ENCODE peak calls at places on chromosomes 13 and 19, in six cellular contexts. F is HTR-8/SVneo; B is activated CD4-positive, alpha-beta memory T cell treated with anti-CD3 and anti-CD28 coated beads, Interleukin-2, amount 10 ng/mL, durations not matched to agents 7 days and 5 days; L is ascending aorta; Q is amygdala; R is anterior cingulate cortex. E is an unnamed sample.

GRCh38 chr13:91232716-91233115 is 114.8 kb upstream of the MIR17HG start:
- DNase-seq in F (no peak), B (no peak), L (no peak), Q (no peak), R (no peak), E (no peak)

GRCh38 chr19:23872282-23872919 is 42.3 kb upstream of the ZNF726 start:
- DNase-seq in F (no peak), B (no peak), L (no peak), Q (no peak), R (no peak), E (no peak)

GRCh38 chr13:32881792-32882175 is 134.4 kb upstream of the KL start:
- DNase-seq in F (no peak), B (no peak), L (no peak), Q (no peak), R (no peak), E (no peak)

GRCh38 chr13:38415233-38415632 is 65.6 kb downstream of the UFM1 start:
- DNase-seq in F (no peak), B (no peak), L (no peak), Q (no peak), R (no peak), E (no peak)

GRCh38 chr19:45069056-45069455 is 7.2 kb downstream of the ZNF296 start:
- DNase-seq in F (no peak), B (no peak), L (no peak), Q (no peak), R (no peak), E (no peak)

GRCh38 chr13:40697711-40698110 is 31.3 kb upstream of the FOXO1 start:
- DNase-seq in F (no peak), B (no peak), L (no peak), Q (no peak), R (no peak), E (no peak)

GRCh38 chr13:52846567-52847321 is 1.7 kb downstream of the PCDH8 start:
- DNase-seq in F (no peak), B (peak), L (no peak), Q (peak), R (peak), E (no peak)

GRCh38 chr13:30735025-30735967 is at the start of gene ALOX5AP:
- DNase-seq in F (no peak), B (peak), L (no peak), Q (no peak), R (no peak), E (no peak)

GRCh38 chr13:72255908-72256307 is 388.9 kb upstream of the DACH1 start:
- DNase-seq in F (peak), B (no peak), L (no peak), Q (no peak), R (no peak), E (peak)

GRCh38 chr13:81714513-81714912 is 1373.6 kb upstream of the SPRY2 start:
- DNase-seq in F (no peak), B (no peak), L (no peak), Q (no peak), R (no peak), E (no peak)

GRCh38 chr13:29282096-29282495 is 313.4 kb downstream of the SLC7A1 start:
- DNase-seq in F (no peak), B (no peak), L (no peak), Q (no peak), R (no peak), E (no peak)

GRCh38 chr19:47713046-47714021 is at the start of gene EHD2:
- DNase-seq in F (peak), B (peak), L (peak), Q (no peak), R (no peak), E (peak)

GRCh38 chr19:50978772-50979390 is 4.8 kb downstream of the KLK7 start:
- DNase-seq in F (no peak), B (no peak), L (no peak), Q (no peak), R (no peak), E (no peak)

GRCh38 chr19:36246006-36246391 is 31.1 kb downstream of the ZNF146 start:
- DNase-seq in F (no peak), B (no peak), L (no peak), Q (no peak), R (no peak), E (no peak)

GRCh38 chr13:109655206-109655600 is 131.2 kb downstream of the IRS2 start:
- DNase-seq in F (no peak), B (no peak), L (no peak), Q (no peak), R (no peak), E (no peak)

GRCh38 chr19:47070756-47071155 is 22.3 kb upstream of the TMEM160 start:
- DNase-seq in F (no peak), B (no peak), L (no peak), Q (no peak), R (no peak), E (no peak)

E was measured in astrocyte of the spinal cord.